ENCODE peak calls at places on chromosomes 13 and 19, in seven cellular contexts. I, F, B, J, A, O and G are unnamed samples.
A peak's percentile ranks its signal among the peaks of the same experiment; 100 is the strongest.

GRCh38 chr13:106152047-106152446 is 383.4 kb downstream of the EFNB2 start:
- DNase-seq in F (peak; percentile 60), I (no peak), B (no peak), O (no peak), J (no peak), A (no peak), G (no peak)

GRCh38 chr13:77507931-77508776 is 27.4 kb upstream of the SCEL start:
- DNase-seq in B (no peak), A (peak; percentile 23), O (no peak), J (no peak), I (no peak), F (no peak), G (no peak)

GRCh38 chr19:43124360-43124759 is 41.9 kb upstream of the PSG2 start:
- DNase-seq in B (no peak), A (no peak), F (no peak), O (no peak), I (no peak), J (no peak), G (no peak)

GRCh38 chr19:6233051-6233826 is 46.5 kb downstream of the MLLT1 start:
- DNase-seq in I (no peak), A (no peak), F (no peak), O (no peak), B (no peak), J (no peak), G (peak; percentile 20)

GRCh38 chr13:51781246-51782022 is 22.5 kb downstream of the DHRS12 start:
- DNase-seq in A (no peak), B (peak; percentile 0), J (no peak), O (no peak), F (no peak), I (no peak), G (no peak)

GRCh38 chr13:35470671-35471465 is 5.6 kb downstream of the MAB21L1 start:
- DNase-seq in F (no peak), B (no peak), O (no peak), J (no peak), I (no peak), A (no peak), G (peak; percentile 26)

GRCh38 chr13:20127563-20128458 is 33.0 kb downstream of the GJA3 start:
- DNase-seq in J (no peak), O (no peak), A (no peak), F (peak; percentile 65), B (peak; percentile 30), I (peak; percentile 41), G (no peak)

GRCh38 chr19:1455336-1456120 is 5.6 kb downstream of the APC2 start:
- DNase-seq in J (no peak), O (no peak), F (peak; percentile 84), B (peak; percentile 54), A (no peak), I (peak; percentile 55), G (no peak)

GRCh38 chr13:39959497-39959896 is 304.0 kb downstream of the COG6 start:
- DNase-seq in F (no peak), B (no peak), I (no peak), O (no peak), A (no peak), J (no peak), G (no peak)

GRCh38 chr13:79679334-79679733 is 198.4 kb downstream of the NDFIP2 start:
- DNase-seq in F (peak; percentile 56), J (no peak), O (no peak), B (peak; percentile 61), A (no peak), I (peak; percentile 2), G (no peak)

GRCh38 chr13:75226755-75227435 is 255.1 kb downstream of the TBC1D4 start:
- DNase-seq in I (no peak), J (no peak), F (no peak), A (no peak), B (no peak), O (no peak), G (no peak)

GRCh38 chr13:101535192-101535746 is 82.8 kb downstream of the ITGBL1 start:
- DNase-seq in A (no peak), I (no peak), B (no peak), F (no peak), J (no peak), O (no peak), G (no peak)

GRCh38 chr13:36724141-36724540 is 50.3 kb downstream of the SERTM1 start:
- DNase-seq in F (no peak), A (no peak), B (no peak), O (no peak), I (no peak), J (no peak), G (no peak)

GRCh38 chr19:3970808-3971598 is at the start of gene DAPK3:
- DNase-seq in O (peak; percentile 79), J (peak; percentile 92), F (peak; percentile 98), A (peak; percentile 84), B (peak; percentile 98), I (peak; percentile 87), G (peak; percentile 98)

GRCh38 chr19:19619121-19619848 is 798 bp upstream of the PBX4 start:
- DNase-seq in O (no peak), F (no peak), B (no peak), J (no peak), I (no peak), A (no peak), G (no peak)

GRCh38 chr13:40665754-40666057 is 735 bp downstream of the FOXO1 start:
- DNase-seq in F (no peak), A (no peak), J (no peak), I (peak; percentile 52), O (peak; percentile 15), B (no peak), G (peak; percentile 27)

GRCh38 chr19:1929051-1929742 is 11.8 kb upstream of the CSNK1G2 start:
- DNase-seq in B (peak; percentile 70), I (peak; percentile 90), F (peak; percentile 74), O (peak; percentile 61), J (peak; percentile 29), A (no peak), G (peak; percentile 83)

GRCh38 chr19:51811344-51811743 is 16.4 kb downstream of the FPR3 start:
- DNase-seq in B (no peak), F (no peak), A (no peak), O (no peak), I (no peak), J (no peak), G (no peak)

GRCh38 chr13:37791699-37792098 is 77.9 kb downstream of the TRPC4 start:
- DNase-seq in I (no peak), J (no peak), B (no peak), O (no peak), A (no peak), F (no peak), G (no peak)

GRCh38 chr13:101343128-101343787 is 73.0 kb downstream of the NALCN start:
- DNase-seq in A (no peak), B (no peak), I (no peak), J (no peak), F (no peak), O (no peak), G (no peak)

GRCh38 chr13:100657881-100658315 is 16.7 kb downstream of the TMTC4 start:
- DNase-seq in J (no peak), B (no peak), O (no peak), A (no peak), F (no peak), I (no peak), G (no peak)

GRCh38 chr19:1873524-1874473 is 10.4 kb upstream of the KLF16 start:
- DNase-seq in J (no peak), F (no peak), I (no peak), O (no peak), A (no peak), B (peak; percentile 79), G (no peak)

GRCh38 chr19:16660763-16661479 is at the start of gene TMEM38A:
- DNase-seq in I (peak; percentile 34), F (peak; percentile 45), O (no peak), J (no peak), B (peak; percentile 52), A (no peak), G (peak; percentile 19)

GRCh38 chr19:38173324-38174041 is 50.5 kb downstream of the DPF1 start:
- DNase-seq in J (peak; percentile 39), A (no peak), B (peak; percentile 95), F (no peak), I (no peak), O (no peak), G (no peak)

GRCh38 chr13:51303063-51303552 is 36.4 kb upstream of the SERPINE3 start:
- DNase-seq in J (no peak), A (no peak), F (no peak), I (no peak), O (no peak), B (no peak), G (no peak)

GRCh38 chr13:44470623-44471562 is 97.3 kb downstream of the SERP2 start:
- DNase-seq in F (no peak), O (no peak), A (no peak), B (peak; percentile 31), I (no peak), J (no peak), G (no peak)

GRCh38 chr19:33402421-33403220 is 29.1 kb downstream of the CEBPG start:
- DNase-seq in I (no peak), O (no peak), F (peak; percentile 43), A (no peak), B (no peak), J (no peak), G (no peak)

GRCh38 chr19:42207767-42208259 is 9.7 kb downstream of the DEDD2 start:
- DNase-seq in J (no peak), I (no peak), A (peak; percentile 94), B (no peak), O (no peak), F (no peak), G (no peak)

GRCh38 chr19:44476559-44477408 is 23.5 kb downstream of the ZNF180 start:
- DNase-seq in A (peak; percentile 9), I (no peak), O (no peak), B (peak; percentile 37), F (no peak), J (no peak), G (no peak)

GRCh38 chr19:54209748-54210494 is 9.3 kb downstream of the RPS9 start:
- DNase-seq in A (peak; percentile 96), I (no peak), O (no peak), J (peak; percentile 53), F (peak; percentile 94), B (peak; percentile 94), G (peak; percentile 79)

GRCh38 chr19:17946965-17947784 is 14.4 kb downstream of the CCDC124 start:
- DNase-seq in B (no peak), O (no peak), F (no peak), I (no peak), J (no peak), A (no peak), G (no peak)

GRCh38 chr19:10747674-10748073 is 29.8 kb downstream of the DNM2 start:
- DNase-seq in I (no peak), F (peak; percentile 66), A (no peak), B (no peak), J (no peak), O (no peak), G (no peak)